ENCODE peak calls at places on chromosomes 16 and 17, in seven cellular contexts. J is esophagus muscularis mucosa, E is A549, U is stomach, G is K562, W is GM12878, P is ovary. X is an unnamed sample.

GRCh38 chr16:50467943-50468748 is 80.0 kb upstream of the NKD1 start:
- DNase-seq in U (peak), W (no peak), E (no peak), G (peak), J (no peak), P (peak), X (peak)

GRCh38 chr17:64718058-64718457 is 56.0 kb upstream of the SMURF2 start:
- DNase-seq in U (no peak), G (no peak), J (no peak), W (no peak), E (no peak), P (no peak), X (no peak)

GRCh38 chr17:43353364-43353763 is 45.4 kb upstream of the ARL4D start:
- DNase-seq in W (no peak), J (no peak), G (no peak), E (no peak), U (no peak), P (no peak), X (no peak)

GRCh38 chr17:44807817-44808155 is 22.3 kb downstream of the GJC1 start:
- DNase-seq in W (no peak), G (no peak), E (no peak), P (no peak), J (no peak), U (no peak), X (no peak)

GRCh38 chr17:43740541-43740940 is 18.1 kb downstream of the SOST start:
- DNase-seq in E (no peak), W (no peak), G (no peak), U (no peak), J (no peak), P (no peak), X (no peak)

GRCh38 chr17:79683365-79683764 is 47.4 kb upstream of the ENPP7 start:
- DNase-seq in P (no peak), U (no peak), J (no peak), W (no peak), G (no peak), E (no peak), X (no peak)

GRCh38 chr17:67011527-67012175 is 32.7 kb upstream of the CACNG1 start:
- DNase-seq in P (no peak), J (no peak), U (no peak), E (no peak), W (no peak), G (no peak), X (no peak)

GRCh38 chr17:9199474-9200196 is 178.3 kb downstream of the NTN1 start:
- DNase-seq in W (no peak), J (no peak), G (peak), P (no peak), E (no peak), U (no peak), X (no peak)

GRCh38 chr17:63740464-63741181 is 976 bp downstream of the STRADA start:
- DNase-seq in U (no peak), P (no peak), E (no peak), J (no peak), W (no peak), G (no peak), X (no peak)

GRCh38 chr17:73952136-73952497 is 251.4 kb upstream of the RPL38 start:
- DNase-seq in E (no peak), J (no peak), P (no peak), W (no peak), G (no peak), U (no peak), X (no peak)

GRCh38 chr16:58249780-58250478 is 44.9 kb downstream of the PRSS54 start:
- DNase-seq in J (peak), G (peak), W (peak), E (peak), P (peak), U (peak), X (peak)

GRCh38 chr16:1174477-1175357 is 21.8 kb downstream of the CACNA1H start:
- DNase-seq in G (no peak), U (no peak), E (no peak), P (no peak), W (no peak), J (no peak), X (no peak)

GRCh38 chr17:58409432-58409831 is 7.9 kb downstream of the RNF43 start:
- DNase-seq in W (no peak), G (no peak), J (no peak), P (no peak), E (no peak), U (no peak), X (no peak)

GRCh38 chr17:1617620-1618174 is 10.9 kb downstream of the SLC43A2 start:
- DNase-seq in E (peak), G (peak), J (no peak), W (no peak), P (peak), U (peak), X (no peak)

GRCh38 chr17:82315703-82316358 is 1.6 kb downstream of the CD7 start:
- DNase-seq in W (no peak), J (no peak), E (no peak), G (no peak), P (no peak), U (no peak), X (no peak)

GRCh38 chr16:83338138-83338537 is 469.6 kb upstream of the HSBP1 start:
- DNase-seq in U (no peak), P (no peak), E (no peak), J (no peak), W (no peak), G (no peak), X (no peak)

GRCh38 chr16:83338941-83339340 is 468.8 kb upstream of the HSBP1 start:
- DNase-seq in G (no peak), U (no peak), W (no peak), J (no peak), E (no peak), P (no peak), X (no peak)

GRCh38 chr16:83335076-83335475 is 472.7 kb upstream of the HSBP1 start:
- DNase-seq in U (no peak), E (no peak), W (no peak), J (no peak), G (no peak), P (no peak), X (no peak)

DNA sequence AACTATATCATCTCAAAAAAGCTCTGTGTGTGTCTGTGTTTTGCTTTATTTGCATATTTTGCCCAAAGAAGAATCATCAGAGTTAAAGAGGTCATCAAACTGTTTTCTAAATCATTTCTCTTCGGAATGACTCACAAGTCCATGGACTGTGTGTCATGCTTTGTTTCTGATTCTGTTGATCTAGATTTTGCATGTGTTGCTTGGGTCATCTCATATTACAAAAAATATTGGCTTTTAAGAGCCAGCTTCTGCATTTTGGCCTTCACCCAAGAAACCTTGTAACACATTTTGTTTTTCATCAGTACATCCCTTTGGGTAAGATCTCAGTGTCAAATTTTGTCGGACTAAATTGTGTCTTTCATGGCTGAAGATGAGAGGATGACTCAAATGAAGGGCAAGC is 471.1 kb upstream of the HSBP1 start:
- DNase-seq in G (no peak), P (no peak), J (no peak), W (no peak), U (no peak), E (no peak), X (no peak)
- TF ChIP-seq EP300 in G (no peak), P (no peak), J (no peak), W (no peak), U (no peak), E (no peak), X (no peak)

GRCh38 chr16:56931769-56932587 is at the start of gene HERPUD1:
- DNase-seq in P (peak), E (peak), J (peak), U (peak), W (peak), G (peak), X (peak)
- TF ChIP-seq POLR2A in P (peak), E (peak), J (peak), U (no peak), W (peak), G (peak), X (peak)

GRCh38 chr17:51260237-51260959 is at the start of gene UTP18:
- DNase-seq in J (peak), W (peak), G (peak), U (peak), P (peak), E (peak), X (peak)
- TF ChIP-seq EP300 in J (no peak), W (no peak), G (peak), U (no peak), P (no peak), E (no peak), X (no peak)

GRCh38 chr17:42154514-42154883 is 290 bp downstream of the RAB5C start:
- DNase-seq in G (no peak), E (no peak), P (no peak), U (no peak), W (no peak), J (no peak), X (no peak)

GRCh38 chr17:42159796-42160551 is 5.2 kb upstream of the RAB5C start:
- DNase-seq in P (no peak), E (no peak), U (no peak), G (no peak), J (no peak), W (no peak), X (no peak)

GRCh38 chr17:42153919-42154491 is 784 bp downstream of the RAB5C start:
- DNase-seq in G (peak), E (no peak), U (no peak), W (no peak), J (no peak), P (no peak), X (no peak)

GRCh38 chr17:42155614-42156045 is 841 bp upstream of the RAB5C start:
- DNase-seq in W (no peak), P (no peak), E (no peak), U (no peak), J (no peak), G (no peak), X (no peak)
- TF ChIP-seq POLR2A in W (no peak), P (no peak), E (no peak), U (no peak), J (no peak), G (no peak), X (no peak)

GRCh38 chr16:64687796-64688195 is 434.1 kb downstream of the CDH11 start:
- DNase-seq in P (no peak), E (no peak), J (no peak), W (no peak), U (no peak), G (no peak), X (no peak)

DNA sequence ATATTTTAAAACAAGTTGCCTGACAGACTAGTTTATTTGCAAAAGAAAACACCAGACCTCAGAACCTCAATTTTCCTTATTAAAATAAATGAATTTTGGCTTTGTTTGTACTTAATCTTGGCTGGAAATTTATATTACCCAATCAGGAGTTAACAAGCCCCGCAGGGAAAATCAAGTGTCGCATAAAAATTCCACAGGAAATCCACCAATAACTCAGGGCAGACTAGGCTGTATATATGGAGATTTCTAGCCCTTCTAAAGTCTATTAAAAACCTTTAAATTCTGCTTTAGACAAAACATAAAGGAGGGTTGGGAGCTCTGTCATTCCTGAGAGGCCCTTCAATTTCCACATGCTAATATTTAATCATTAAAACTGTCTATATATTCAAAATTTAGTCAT is 434.8 kb downstream of the CDH11 start:
- DNase-seq in G (no peak), W (no peak), P (no peak), E (no peak), U (no peak), J (no peak), X (no peak)
- TF ChIP-seq EP300 in G (no peak), W (no peak), P (no peak), E (no peak), U (no peak), J (no peak), X (no peak)

GRCh38 chr17:78341559-78342437 is 18.1 kb downstream of the SOCS3 start:
- DNase-seq in W (no peak), J (no peak), U (peak), P (peak), G (peak), E (peak), X (peak)
- TF ChIP-seq POLR2A in W (no peak), J (peak), U (no peak), P (peak), G (no peak), E (peak), X (no peak)

GRCh38 chr17:7626307-7626706 is 1.3 kb downstream of the SAT2 start:
- DNase-seq in U (no peak), P (no peak), J (no peak), E (no peak), W (no peak), G (no peak), X (peak)

GRCh38 chr17:7629939-7630571 is at the start of gene SHBG:
- DNase-seq in J (no peak), E (no peak), U (no peak), P (no peak), W (no peak), G (no peak), X (no peak)

GRCh38 chr17:7623661-7624060 is 4.0 kb downstream of the SAT2 start:
- DNase-seq in G (no peak), J (no peak), E (no peak), W (no peak), P (no peak), U (no peak), X (no peak)

GRCh38 chr17:7626956-7627249 is 718 bp downstream of the SAT2 start:
- DNase-seq in P (no peak), W (no peak), E (no peak), G (no peak), U (no peak), J (no peak), X (no peak)

DNA sequence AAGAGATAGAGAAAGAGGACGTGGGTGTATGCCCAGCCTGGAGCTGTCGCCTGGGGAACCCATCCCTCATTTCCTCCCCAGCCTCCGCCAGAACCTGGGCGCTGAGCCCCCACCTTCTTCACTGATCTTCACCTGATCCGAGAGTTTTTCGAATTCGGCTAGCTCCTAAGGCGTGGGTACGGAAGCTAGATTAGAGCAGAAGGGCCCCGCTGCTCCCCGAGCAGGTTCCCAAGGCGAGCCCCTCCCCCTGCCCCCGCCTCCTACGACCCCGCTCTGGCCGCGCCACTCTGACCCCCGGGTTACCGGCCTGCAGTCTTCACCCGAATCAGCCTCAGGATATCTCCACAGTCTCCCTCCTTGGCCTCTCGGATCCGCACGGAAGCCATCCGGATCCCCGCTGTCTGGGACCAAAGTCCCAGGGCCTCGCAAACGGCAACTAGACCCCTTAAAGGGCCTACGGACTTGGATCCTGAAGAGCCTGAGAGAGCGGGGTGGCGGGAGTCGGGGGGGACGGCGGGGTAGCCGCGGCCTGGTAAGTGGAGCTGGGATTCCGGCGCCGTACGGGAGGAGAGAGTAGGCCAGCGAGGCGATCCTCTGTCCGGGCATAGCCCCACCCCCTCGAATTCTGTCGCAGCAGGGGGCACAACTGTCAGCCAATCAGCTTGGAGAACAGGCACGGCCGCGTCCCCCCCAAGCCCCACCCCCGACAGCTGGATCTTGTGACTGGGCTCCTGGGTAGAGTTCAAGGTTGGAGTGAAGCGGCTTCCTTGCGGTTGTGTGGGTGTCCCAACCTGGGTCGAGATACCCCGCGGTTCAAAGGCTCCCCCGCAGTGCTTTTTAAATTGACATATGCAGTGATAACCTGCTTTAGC is at the start of gene SAT2:
- DNase-seq in W (peak), P (peak), G (peak), E (peak), U (peak), J (peak), X (peak)
- TF ChIP-seq EP300 in W (no peak), P (no peak), G (peak), E (no peak), U (no peak), J (no peak), X (no peak)

DNA sequence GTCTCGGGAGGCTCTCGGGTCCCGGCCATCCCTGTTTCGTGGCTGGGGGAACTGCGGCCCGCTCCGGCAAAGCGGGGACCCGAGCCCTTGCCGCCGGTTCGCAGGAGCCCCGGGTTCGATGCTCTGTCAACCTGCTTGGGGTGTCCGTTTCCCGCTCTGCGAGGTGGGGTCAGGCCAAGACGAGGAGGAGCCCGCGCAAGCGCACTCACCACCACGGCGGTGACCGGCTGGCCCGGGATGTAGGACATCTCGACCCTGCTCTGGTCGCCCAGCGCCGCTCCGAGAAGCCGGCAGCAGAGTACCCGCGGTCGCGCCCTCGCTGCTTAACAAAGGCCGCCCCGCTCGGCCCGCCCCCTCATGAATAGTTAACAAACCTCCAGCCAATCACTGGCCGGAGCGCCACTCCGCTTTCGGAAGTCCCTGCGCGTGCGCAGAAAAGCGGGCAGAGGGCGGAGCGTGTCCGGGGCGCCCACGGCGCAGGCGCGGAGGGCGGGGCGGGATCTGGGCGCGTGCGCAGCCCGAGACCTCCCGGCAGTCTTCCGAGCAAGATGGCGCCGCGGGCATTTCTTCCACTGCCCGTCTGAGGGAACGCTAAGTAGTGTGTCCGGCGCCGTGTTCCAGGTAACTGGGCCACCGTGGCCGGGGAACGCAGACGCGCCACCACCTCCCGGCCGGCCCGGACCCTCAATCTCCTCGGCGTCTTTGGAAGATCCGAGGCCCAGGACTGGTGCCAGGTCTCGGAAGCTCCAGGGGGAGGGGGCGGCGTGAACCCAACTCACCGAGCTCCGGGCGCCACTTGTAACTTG is at the start of the genes EMC6 and TAX1BP3:
- DNase-seq in E (peak), G (peak), P (peak), J (peak), W (peak), U (peak), X (peak)
- TF ChIP-seq POLR2A in E (peak), G (peak), P (peak), J (peak), W (peak), U (peak), X (peak)

X was measured in sigmoid colon.